ENCODE peak calls at places on chromosomes 1 and 21, in four cellular contexts. Z is K562, C is HepG2, U is GM12878. T is an unnamed sample.

GRCh38 chr1:160576430-160576829 is 2.9 kb downstream of the CD84 start:
- DNase-seq in Z (no peak), C (no peak), U (no peak), T (no peak)

GRCh38 chr1:184210048-184210447 is 158.5 kb downstream of the TSEN15 start:
- DNase-seq in Z (no peak), C (no peak), U (no peak), T (no peak)

GRCh38 chr1:104648269-104648691 is 898.6 kb downstream of the AMY1C start:
- DNase-seq in Z (peak), C (peak), U (no peak), T (peak)

GRCh38 chr1:8122477-8123407 is 96.6 kb upstream of the ERRFI1 start:
- DNase-seq in Z (peak), C (no peak), U (no peak), T (no peak)

GRCh38 chr1:209354111-209354839 is 229.2 kb upstream of the CAMK1G start:
- DNase-seq in Z (peak), C (peak), U (no peak), T (peak)

GRCh38 chr1:29960906-29961675 is 724.8 kb downstream of the PTPRU start:
- DNase-seq in Z (no peak), C (no peak), U (no peak), T (no peak)

GRCh38 chr1:45008516-45008915 is 2.6 kb downstream of the HECTD3 start:
- DNase-seq in Z (no peak), C (no peak), U (no peak), T (no peak)

GRCh38 chr1:230212405-230212936 is 145.4 kb downstream of the GALNT2 start:
- DNase-seq in Z (no peak), C (no peak), U (peak), T (no peak)

GRCh38 chr21:32073190-32073589 is 200.4 kb downstream of the HUNK start:
- DNase-seq in Z (no peak), C (no peak), U (no peak), T (no peak)

GRCh38 chr21:28719731-28720130 is 272.9 kb downstream of the LTN1 start:
- DNase-seq in Z (no peak), C (no peak), U (no peak), T (no peak)

GRCh38 chr1:210684466-210685294 is 356.0 kb downstream of the HHAT start:
- DNase-seq in Z (no peak), C (no peak), U (peak), T (no peak)

GRCh38 chr1:212179394-212180076 is 105.7 kb upstream of the PPP2R5A start:
- DNase-seq in Z (no peak), C (no peak), U (no peak), T (no peak)

GRCh38 chr1:47894718-47895393 is 102.3 kb downstream of the TRABD2B start:
- DNase-seq in Z (no peak), C (no peak), U (no peak), T (no peak)

GRCh38 chr1:109282497-109282951 is 421 bp downstream of the PSRC1 start:
- DNase-seq in Z (no peak), C (no peak), U (no peak), T (no peak)

GRCh38 chr1:226995064-226995965 is 55.2 kb downstream of the COQ8A start:
- DNase-seq in Z (no peak), C (no peak), U (peak), T (no peak)

GRCh38 chr1:48003741-48004503 is 6.7 kb upstream of the TRABD2B start:
- DNase-seq in Z (no peak), C (no peak), U (no peak), T (no peak)

GRCh38 chr1:156497743-156498446 is 2.7 kb downstream of the MEF2D start:
- DNase-seq in Z (peak), C (no peak), U (no peak), T (no peak)

GRCh38 chr1:66435541-66435940 is 98.4 kb upstream of the SGIP1 start:
- DNase-seq in Z (no peak), C (no peak), U (no peak), T (no peak)
- TF ChIP-seq FOXK2 in Z (no peak), C (no peak), U (no peak), T (no peak)

GRCh38 chr1:63848764-63849548 is 75.1 kb downstream of the ROR1 start:
- DNase-seq in Z (no peak), C (no peak), U (no peak), T (no peak)

GRCh38 chr1:63843884-63844283 is 70.1 kb downstream of the ROR1 start:
- DNase-seq in Z (no peak), C (no peak), U (no peak), T (no peak)

GRCh38 chr1:63847308-63847910 is 73.6 kb downstream of the ROR1 start:
- DNase-seq in Z (no peak), C (no peak), U (no peak), T (no peak)

GRCh38 chr1:63843010-63843409 is 69.2 kb downstream of the ROR1 start:
- DNase-seq in Z (no peak), C (no peak), U (no peak), T (no peak)

GRCh38 chr1:63845346-63845745 is 71.5 kb downstream of the ROR1 start:
- DNase-seq in Z (no peak), C (no peak), U (no peak), T (no peak)
- TF ChIP-seq FOXK2 in Z (no peak), C (no peak), U (no peak), T (no peak)

DNA sequence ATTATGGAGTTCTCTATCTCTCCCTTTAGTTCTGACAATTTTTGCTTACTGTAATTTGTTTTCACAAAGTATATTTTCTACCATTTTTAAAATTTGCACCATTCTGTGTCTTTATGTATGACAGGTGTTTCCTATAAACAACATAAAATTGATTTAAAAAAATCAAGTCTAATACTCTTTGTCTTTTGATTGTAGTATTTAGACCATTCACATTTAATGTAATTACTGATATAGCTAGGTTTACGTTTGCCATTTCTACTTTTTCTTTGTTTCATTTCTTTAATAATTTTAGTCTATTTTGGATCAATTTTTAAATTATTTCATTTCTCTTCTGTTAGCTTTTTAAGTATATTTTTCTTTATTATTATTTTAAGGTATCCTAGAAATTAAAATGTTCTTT is 44.4 kb upstream of the LCE5A start:
- DNase-seq in Z (no peak), C (no peak), U (no peak), T (no peak)
- TF ChIP-seq FOXK2 in Z (no peak), C (no peak), U (no peak), T (no peak)

GRCh38 chr1:1374068-1374860 is 743 bp downstream of the AURKAIP1 start:
- DNase-seq in Z (peak), C (no peak), U (no peak), T (no peak)
- TF ChIP-seq FOXK2 in Z (no peak), C (no peak), U (no peak), T (no peak)

GRCh38 chr1:59765036-59765730 is 49.6 kb upstream of the HOOK1 start:
- DNase-seq in Z (no peak), C (no peak), U (no peak), T (no peak)
- TF ChIP-seq FOXK2 in Z (no peak), C (no peak), U (no peak), T (no peak)

DNA sequence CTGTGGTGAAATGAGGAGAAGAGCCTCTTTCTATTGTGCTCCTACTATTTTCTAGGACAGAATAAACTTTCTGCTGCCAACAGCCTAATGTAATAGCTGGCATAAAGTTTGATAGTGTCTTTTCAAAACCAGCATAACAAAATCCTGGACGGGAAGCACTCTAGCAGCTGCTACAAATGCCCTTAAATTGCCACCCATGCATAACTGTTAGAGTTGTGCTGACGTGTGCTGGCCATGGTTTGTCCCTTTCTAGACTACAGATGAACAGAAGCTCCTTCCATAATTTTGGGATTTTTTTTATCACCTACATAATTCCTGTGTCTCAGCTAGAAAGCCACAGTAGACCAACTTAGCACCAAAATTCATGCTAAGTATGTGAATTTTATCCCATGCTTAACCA is 88.5 kb upstream of the DEPDC1 start:
- DNase-seq in Z (no peak), C (no peak), U (no peak), T (no peak)
- TF ChIP-seq FOXK2 in Z (no peak), C (no peak), U (no peak), T (no peak)

GRCh38 chr1:100704473-100704872 is 15.1 kb upstream of the VCAM1 start:
- DNase-seq in Z (no peak), C (no peak), U (no peak), T (no peak)

GRCh38 chr1:100700586-100700985 is 19.0 kb upstream of the VCAM1 start:
- DNase-seq in Z (no peak), C (no peak), U (no peak), T (no peak)

GRCh38 chr1:100703052-100703451 is 16.5 kb upstream of the VCAM1 start:
- DNase-seq in Z (no peak), C (no peak), U (no peak), T (no peak)

GRCh38 chr1:100703716-100704115 is 15.8 kb upstream of the VCAM1 start:
- DNase-seq in Z (no peak), C (no peak), U (no peak), T (no peak)

DNA sequence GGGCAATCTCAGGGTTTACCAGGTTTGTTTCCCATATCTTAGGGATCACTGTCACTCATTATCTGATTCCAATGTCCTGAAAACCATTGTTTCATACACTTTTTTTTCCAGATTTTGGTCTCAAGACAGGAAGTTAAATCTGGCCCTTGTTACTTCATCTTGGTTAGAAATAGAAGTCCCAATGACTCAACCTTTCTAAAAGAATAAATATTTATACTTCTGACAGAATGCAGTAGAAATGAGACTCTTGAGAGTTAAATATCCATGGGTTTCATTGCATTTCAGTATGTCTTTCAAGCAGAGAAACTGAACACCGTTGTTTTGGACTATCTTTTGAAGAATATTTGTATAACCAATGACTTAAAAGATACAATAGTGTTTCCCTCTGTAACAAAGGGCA is 19.8 kb upstream of the VCAM1 start:
- DNase-seq in Z (no peak), C (no peak), U (no peak), T (no peak)
- TF ChIP-seq FOXK2 in Z (no peak), C (no peak), U (no peak), T (no peak)

DNA sequence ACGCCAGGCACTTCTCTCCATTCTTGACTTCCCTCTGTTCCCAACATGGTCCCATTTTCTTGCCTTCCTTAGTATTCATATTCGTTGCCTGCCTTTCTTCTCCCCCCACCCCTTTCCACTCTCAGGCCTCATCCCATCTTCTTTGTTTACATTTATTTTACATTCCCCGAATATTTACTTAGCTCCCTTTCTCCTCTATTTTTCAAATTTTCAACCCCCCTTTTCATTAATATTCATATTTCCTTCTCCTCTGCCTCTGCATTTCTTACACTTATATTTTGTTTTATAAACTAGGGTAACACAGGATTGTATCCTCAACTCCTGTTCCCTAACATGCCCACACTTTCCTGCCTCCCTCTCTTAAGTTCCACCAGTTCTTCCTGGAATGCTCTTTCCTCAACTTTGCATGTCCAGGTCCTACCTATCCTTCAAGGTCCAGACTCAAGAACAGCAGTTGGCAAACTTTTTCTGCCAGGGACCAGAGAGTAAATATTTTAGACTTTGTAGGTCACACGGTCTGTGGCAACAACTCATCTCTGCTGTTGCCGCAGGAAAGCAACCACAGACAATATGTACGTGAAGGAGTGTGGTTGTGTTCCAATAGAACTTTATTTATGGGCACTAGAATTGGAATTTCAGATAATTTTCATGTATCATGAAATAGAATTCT is 29.8 kb upstream of the A3GALT2 start:
- DNase-seq in Z (no peak), C (no peak), U (no peak), T (no peak)
- TF ChIP-seq FOXK2 in Z (peak), C (no peak), U (no peak), T (no peak)

GRCh38 chr1:40247655-40248054 is at the start of gene TMCO2:
- DNase-seq in Z (no peak), C (peak), U (no peak), T (no peak)
- TF ChIP-seq FOXK2 in Z (no peak), C (no peak), U (no peak), T (no peak)